ENCODE peak calls at places on chromosome X, in five cellular contexts. B is K562, J is HepG2, I is GM12878, H is SK-N-SH. S is an unnamed sample. For H3K4me1, the result is how much of the 10 kb centered on the place peaks cover.

GRCh38 chrX:78517124-78517523 is 142.0 kb downstream of the RTL3 start:
- DNase-seq in B (no peak), I (peak), J (no peak), H (no peak), S (no peak)

GRCh38 chrX:1172496-1172895 is 40.0 kb downstream of the CRLF2 start:
- DNase-seq in B (no peak), H (no peak), J (no peak), I (no peak), S (no peak)

GRCh38 chrX:144006811-144007210 is 122.9 kb downstream of the UBE2NL start:
- DNase-seq in J (no peak), H (no peak), B (no peak), I (no peak), S (no peak)

GRCh38 chrX:141176586-141177451 is at the start of gene LDOC1:
- DNase-seq in J (no peak), B (peak), I (no peak), H (peak), S (no peak)

GRCh38 chrX:150167482-150168324 is 195.4 kb upstream of the MAMLD1 start:
- DNase-seq in I (no peak), B (no peak), H (no peak), J (no peak), S (no peak)

GRCh38 chrX:71315917-71316316 is 14.4 kb downstream of the ITGB1BP2 start:
- DNase-seq in J (no peak), I (no peak), B (no peak), H (no peak), S (no peak)

GRCh38 chrX:151488677-151489076 is 74.8 kb upstream of the PASD1 start:
- DNase-seq in B (peak), I (no peak), J (peak), H (peak), S (peak)

GRCh38 chrX:100648601-100649417 is 4.8 kb downstream of the SRPX2 start:
- DNase-seq in B (no peak), H (no peak), I (no peak), J (peak), S (no peak)

GRCh38 chrX:153926863-153927685 is 1.0 kb upstream of the ARHGAP4 start:
- DNase-seq in J (peak), I (peak), B (no peak), H (peak), S (no peak)

GRCh38 chrX:48489296-48489695 is 13.3 kb downstream of the FTSJ1 start:
- DNase-seq in B (no peak), H (no peak), J (no peak), I (no peak), S (no peak)

GRCh38 chrX:96575011-96575410 is 109.6 kb upstream of the DIAPH2 start:
- DNase-seq in B (no peak), I (no peak), J (no peak), H (no peak), S (no peak)

GRCh38 chrX:48997865-48998264 is 4.2 kb downstream of the GRIPAP1 start:
- DNase-seq in H (no peak), J (no peak), B (no peak), I (no peak), S (no peak)

GRCh38 chrX:123648028-123648810 is 84.6 kb downstream of the THOC2 start:
- DNase-seq in H (no peak), J (peak), B (no peak), I (no peak), S (no peak)

GRCh38 chrX:136250191-136251041 is 784 bp downstream of the MAP7D3 start:
- DNase-seq in J (no peak), I (no peak), H (no peak), B (no peak), S (no peak)

GRCh38 chrX:46649421-46650260 is 76.1 kb downstream of the CHST7 start:
- DNase-seq in H (peak), I (no peak), B (no peak), J (no peak), S (no peak)

GRCh38 chrX:64093761-64094160 is 111.7 kb downstream of the AMER1 start:
- DNase-seq in J (no peak), H (peak), I (no peak), B (no peak), S (no peak)

GRCh38 chrX:66625525-66625924 is 13.4 kb downstream of the EDA2R start:
- DNase-seq in J (no peak), H (no peak), I (peak), B (no peak), S (no peak)

GRCh38 chrX:57583477-57583876 is 8.3 kb upstream of the ZXDB start:
- DNase-seq in H (no peak), J (no peak), I (no peak), B (no peak), S (no peak)

GRCh38 chrX:107716816-107717700 is 58.5 kb downstream of the TSC22D3 start:
- DNase-seq in B (no peak), I (peak), J (no peak), H (peak), S (peak)

GRCh38 chrX:118682258-118683014 is 45.0 kb upstream of the IL13RA1 start:
- DNase-seq in B (no peak), J (peak), H (no peak), I (no peak), S (no peak)

GRCh38 chrX:69128573-69128972 is 36.7 kb downstream of the PJA1 start:
- DNase-seq in H (peak), I (no peak), B (no peak), J (no peak), S (no peak)

GRCh38 chrX:108485960-108486359 is 46.3 kb downstream of the COL4A5 start:
- DNase-seq in H (no peak), J (no peak), I (no peak), B (no peak), S (no peak)

GRCh38 chrX:10564484-10564883 is 55.9 kb downstream of the MID1 start:
- DNase-seq in H (no peak), I (no peak), B (no peak), J (no peak), S (no peak)

DNA sequence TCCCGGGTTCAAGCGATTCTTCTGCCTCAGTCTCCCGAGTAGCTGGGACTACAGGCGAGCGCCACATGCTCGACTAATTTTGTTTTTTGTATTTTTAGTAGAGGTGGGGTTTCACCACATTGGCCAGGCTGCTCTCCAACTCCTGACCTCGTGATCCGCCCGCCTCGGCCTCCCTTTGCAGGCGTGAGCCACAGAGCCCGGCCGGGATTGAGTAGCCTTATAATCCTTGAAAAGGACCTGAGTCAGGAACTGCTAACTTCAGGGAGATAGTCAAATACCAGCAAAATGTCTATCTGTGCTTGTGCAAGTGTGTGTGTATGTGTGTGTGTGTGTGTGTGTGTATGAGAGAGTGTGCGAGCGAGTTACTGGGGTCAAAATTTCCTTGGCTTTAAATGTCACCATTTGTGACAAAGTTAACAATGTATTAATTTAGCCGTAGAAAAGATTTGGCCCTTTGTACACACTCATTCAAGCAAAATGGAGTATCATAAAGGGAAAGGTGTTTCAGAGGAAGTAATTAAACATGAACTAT is 1.8 kb upstream of the KDM6A start:
- DNase-seq in H (no peak), I (no peak), B (no peak), J (no peak), S (no peak)
- TF ChIP-seq ZBTB33 in H (no peak), I (no peak), B (no peak), J (no peak), S (no peak)

GRCh38 chrX:30762754-30763153 is 109.5 kb downstream of the GK start:
- DNase-seq in J (no peak), I (no peak), H (no peak), B (no peak), S (no peak)
- TF ChIP-seq RAD21 in J (no peak), I (no peak), H (no peak), B (no peak), S (no peak)

GRCh38 chrX:19389217-19389616 is 45.5 kb downstream of the PDHA1 start:
- DNase-seq in B (no peak), I (no peak), J (no peak), H (no peak), S (no peak)

GRCh38 chrX:19382500-19383145 is 38.9 kb downstream of the PDHA1 start:
- DNase-seq in J (peak), B (peak), H (peak), I (no peak), S (peak)

GRCh38 chrX:19388741-19389140 is 45.0 kb downstream of the PDHA1 start:
- DNase-seq in H (no peak), J (no peak), B (no peak), I (no peak), S (no peak)

GRCh38 chrX:19388064-19388679 is 44.4 kb downstream of the PDHA1 start:
- DNase-seq in I (no peak), J (no peak), B (no peak), H (no peak), S (no peak)

GRCh38 chrX:19386679-19387078 is 43.0 kb downstream of the PDHA1 start:
- DNase-seq in H (no peak), J (no peak), I (no peak), B (no peak), S (no peak)
- H3K4me1 ChIP-seq in H (under half), J (under half), I (under half), B (under half), S (under half)

GRCh38 chrX:72621619-72622485 is 49.2 kb upstream of the HDAC8 start:
- DNase-seq in I (peak), J (no peak), B (no peak), H (no peak), S (peak)
- TF ChIP-seq ZBTB33 in I (no peak), J (no peak), B (no peak), H (no peak), S (no peak)

GRCh38 chrX:133677123-133678063 is 262.1 kb upstream of the GPC4 start:
- DNase-seq in I (no peak), B (no peak), J (no peak), H (no peak), S (no peak)

GRCh38 chrX:133674726-133675470 is 259.6 kb upstream of the GPC4 start:
- DNase-seq in I (no peak), J (peak), H (no peak), B (no peak), S (no peak)

GRCh38 chrX:133681416-133681815 is 266.1 kb upstream of the GPC4 start:
- DNase-seq in I (no peak), H (no peak), B (no peak), J (no peak), S (no peak)

GRCh38 chrX:133681897-133682296 is 266.6 kb upstream of the GPC4 start:
- DNase-seq in J (no peak), H (no peak), I (no peak), B (no peak), S (no peak)

DNA sequence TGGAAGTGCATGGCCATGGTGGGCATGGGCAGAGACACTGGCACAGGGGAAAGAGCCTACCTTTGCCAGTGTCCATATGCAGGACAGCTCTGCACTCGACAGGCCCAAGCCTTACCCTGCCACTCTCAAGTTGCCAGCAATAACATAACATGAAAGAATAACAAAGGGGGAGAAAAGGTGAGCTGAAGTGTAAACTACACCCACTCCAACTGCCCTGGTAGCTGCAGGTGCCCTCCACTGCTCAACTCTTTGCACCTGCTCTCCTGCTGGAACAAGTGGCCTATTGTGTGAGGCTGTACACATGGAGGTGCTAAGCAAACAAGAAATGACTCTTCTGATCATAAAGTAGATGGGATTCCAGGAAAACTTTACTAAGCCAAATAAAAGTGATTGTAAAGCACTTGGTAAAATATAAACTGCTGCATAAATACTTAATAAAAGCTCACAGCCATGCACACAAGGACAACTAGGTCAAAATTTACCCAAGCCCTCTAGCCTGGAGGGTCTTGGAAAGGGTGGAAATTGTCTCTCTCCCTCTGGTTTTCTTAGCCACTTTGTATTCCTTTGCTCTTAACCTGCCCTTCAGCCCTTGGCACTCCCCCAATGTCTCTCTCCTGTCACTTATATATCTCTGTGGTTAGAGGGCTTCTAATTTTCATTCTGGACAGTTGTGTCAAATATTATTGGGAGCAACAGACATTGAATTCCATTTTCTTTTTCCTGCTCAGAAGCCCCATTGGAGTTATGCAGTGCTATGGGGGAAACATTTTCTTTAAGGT is 261.2 kb upstream of the GPC4 start:
- DNase-seq in H (no peak), B (no peak), I (no peak), J (peak), S (no peak)
- TF ChIP-seq RAD21 in H (no peak), B (no peak), I (no peak), J (no peak), S (no peak)

DNA sequence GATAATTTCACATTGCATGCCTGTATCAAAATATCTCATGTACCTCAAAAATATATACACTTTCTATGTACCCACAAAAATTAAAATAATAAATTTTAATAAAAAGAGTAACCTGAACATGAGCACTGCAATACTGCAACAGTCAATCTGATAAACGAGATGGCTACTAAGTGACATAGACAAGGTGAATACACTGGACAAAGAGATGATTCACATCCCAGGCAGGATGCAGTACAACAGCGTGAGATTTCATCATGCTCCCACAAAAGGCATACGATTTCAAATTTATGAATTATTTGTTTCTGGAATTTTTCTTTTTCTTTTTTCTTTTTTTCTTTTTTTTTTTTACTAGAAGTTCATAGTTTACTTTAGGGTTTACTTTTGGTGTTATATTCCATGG is 12.2 kb upstream of the FGF16 start:
- DNase-seq in I (no peak), B (no peak), H (no peak), J (no peak), S (no peak)
- H3K4me1 ChIP-seq in I (under half), B (under half), H (under half), J (under half), S (under half)

DNA sequence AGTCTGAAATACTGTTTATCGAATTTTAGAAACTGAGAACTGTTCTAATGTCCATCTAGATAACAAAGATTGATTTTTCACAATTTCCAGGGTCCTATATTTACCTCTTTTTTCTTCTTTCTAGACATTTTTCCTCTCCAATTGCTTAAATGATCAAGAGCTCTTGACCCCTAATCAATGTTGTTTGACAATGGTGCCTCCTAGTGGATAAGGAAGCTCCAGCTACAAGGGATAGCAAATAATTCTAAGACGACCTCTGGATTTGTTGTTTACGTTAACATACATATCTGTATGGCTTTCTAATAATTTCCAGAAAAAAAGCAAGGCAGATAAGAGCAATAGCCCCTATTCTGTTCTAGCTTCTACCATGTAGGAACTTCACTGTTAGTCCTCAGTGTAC is 35.8 kb downstream of the GPR82 start:
- DNase-seq in J (peak), H (peak), I (no peak), B (peak), S (peak)
- TF ChIP-seq ZBTB33 in J (no peak), H (no peak), I (no peak), B (no peak), S (no peak)

GRCh38 chrX:70132877-70133302 is 357 bp upstream of the IGBP1 start:
- DNase-seq in I (no peak), H (no peak), J (no peak), B (no peak), S (no peak)
- TF ChIP-seq RAD21 in I (no peak), H (no peak), J (no peak), B (no peak), S (no peak)

GRCh38 chrX:13689519-13690211 is 737 bp downstream of the RAB9A start:
- DNase-seq in I (no peak), B (no peak), H (no peak), J (no peak), S (no peak)
- H3K4me1 ChIP-seq in I (under half), B (under half), H (under half), J (under half), S (half or more)

GRCh38 chrX:18946157-18946556 is 37.8 kb downstream of the PHKA2 start:
- DNase-seq in H (no peak), I (no peak), B (no peak), J (no peak), S (no peak)
- TF ChIP-seq ZBTB33 in H (no peak), I (no peak), B (no peak), J (no peak), S (no peak)